ENCODE peak calls at places on chromosomes 13 and 19, in eight cellular contexts. C is stomach, J is left lung, I is neuronal stem cell, Q is left ventricle myocardium inferior, R is SJCRH30, P is Peyer's patch, X is ascending aorta. D is an unnamed sample.

GRCh38 chr13:92804346-92804745 is 422.3 kb upstream of the GPC6 start:
- DNase-seq in J (no peak), R (no peak), P (no peak), Q (no peak), X (no peak), I (no peak), C (no peak), D (no peak)

GRCh38 chr19:28012361-28012760 is 1200.6 kb downstream of the UQCRFS1 start:
- DNase-seq in X (no peak), Q (no peak), I (no peak), C (no peak), R (peak; percentile 28), P (no peak), J (no peak), D (no peak)

GRCh38 chr13:28052945-28053344 is 47.4 kb downstream of the FLT3 start:
- DNase-seq in I (no peak), R (no peak), J (no peak), X (no peak), C (no peak), P (no peak), Q (no peak), D (no peak)

GRCh38 chr13:58298556-58299135 is 667.1 kb downstream of the PCDH17 start:
- DNase-seq in P (no peak), I (no peak), C (no peak), X (no peak), J (no peak), R (no peak), Q (no peak), D (no peak)

GRCh38 chr19:46932346-46932745 is 71.5 kb downstream of the ARHGAP35 start:
- DNase-seq in J (no peak), C (no peak), R (no peak), Q (no peak), I (no peak), X (no peak), P (no peak), D (no peak)

GRCh38 chr19:31350693-31351211 is 1.5 kb upstream of the TSHZ3 start:
- DNase-seq in I (no peak), Q (peak; percentile 68), R (peak; percentile 70), J (peak; percentile 88), P (no peak), X (no peak), C (peak; percentile 43), D (peak; percentile 34)

GRCh38 chr19:6720369-6721112 is at the start of gene C3:
- DNase-seq in Q (peak; percentile 62), C (peak; percentile 32), X (no peak), P (no peak), J (peak; percentile 70), R (no peak), I (no peak), D (no peak)

GRCh38 chr13:35987572-35988513 is 143.3 kb downstream of the DCLK1 start:
- DNase-seq in X (no peak), Q (no peak), R (peak; percentile 62), I (no peak), P (no peak), C (no peak), J (peak; percentile 84), D (no peak)

GRCh38 chr13:50275392-50276063 is 260.3 kb downstream of the KCNRG start:
- DNase-seq in P (no peak), Q (no peak), C (no peak), R (no peak), X (no peak), I (no peak), J (no peak), D (no peak)

GRCh38 chr13:45950343-45950995 is 98.9 kb upstream of the SIAH3 start:
- DNase-seq in Q (no peak), C (no peak), X (no peak), J (no peak), R (no peak), I (no peak), P (no peak), D (no peak)

DNA sequence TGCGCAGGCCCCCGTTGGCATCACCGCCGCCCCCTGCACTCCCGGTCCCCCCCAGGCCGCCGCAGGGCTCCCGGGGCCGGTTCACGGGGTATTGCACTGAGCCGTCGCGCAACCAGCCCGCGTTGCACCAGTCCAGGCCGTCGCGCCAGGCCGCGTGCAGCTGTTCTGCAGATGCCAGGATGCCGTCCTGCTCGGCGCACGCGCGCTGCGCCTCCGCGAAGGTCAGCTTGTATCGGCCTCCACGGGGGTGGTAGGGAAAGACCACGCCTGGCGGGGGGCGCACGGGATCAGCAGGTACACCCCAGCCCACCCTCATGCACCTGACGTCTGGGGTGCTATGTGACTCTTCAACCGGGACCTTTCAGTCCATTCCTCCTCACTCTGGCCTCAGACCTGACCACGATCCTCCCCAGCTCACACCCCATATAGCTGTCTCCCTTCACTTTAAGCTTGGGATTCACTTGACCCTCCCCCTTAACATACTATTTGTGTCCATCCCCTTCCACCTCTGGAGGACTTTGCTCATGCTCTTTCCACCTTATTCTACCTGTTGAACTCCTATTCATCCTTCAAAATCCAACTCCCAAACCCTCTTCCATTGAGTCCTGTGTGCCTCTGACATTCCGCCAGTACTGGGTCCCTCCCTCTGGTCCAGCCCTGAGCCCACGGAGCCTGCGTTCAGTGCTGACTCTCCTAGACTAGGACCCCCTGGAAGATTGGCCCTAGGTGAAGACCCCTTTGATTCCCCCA is 14.3 kb downstream of the TM6SF2 start:
- DNase-seq in J (no peak), C (no peak), R (no peak), P (no peak), X (no peak), Q (no peak), I (no peak), D (no peak)
- H3K27ac ChIP-seq in J (no peak overlapping the region), C (no peak overlapping the region), R (no peak overlapping the region), P (no peak overlapping the region), X (no peak overlapping the region), Q (no peak overlapping the region), I (no peak overlapping the region), D (no peak overlapping the region)

GRCh38 chr13:41050041-41050440 is 11.3 kb upstream of the WBP4 start:
- DNase-seq in I (no peak), J (no peak), X (no peak), C (no peak), R (no peak), Q (no peak), P (no peak), D (no peak)
- H3K27me3 ChIP-seq in I (no peaks in the 10 kb centered on the region), J (no peaks in the 10 kb centered on the region), X (no peaks in the 10 kb centered on the region), C (no peaks in the 10 kb centered on the region), R (no peaks in the 10 kb centered on the region), Q (no peaks in the 10 kb centered on the region), P (no peaks in the 10 kb centered on the region), D (no peaks in the 10 kb centered on the region)

DNA sequence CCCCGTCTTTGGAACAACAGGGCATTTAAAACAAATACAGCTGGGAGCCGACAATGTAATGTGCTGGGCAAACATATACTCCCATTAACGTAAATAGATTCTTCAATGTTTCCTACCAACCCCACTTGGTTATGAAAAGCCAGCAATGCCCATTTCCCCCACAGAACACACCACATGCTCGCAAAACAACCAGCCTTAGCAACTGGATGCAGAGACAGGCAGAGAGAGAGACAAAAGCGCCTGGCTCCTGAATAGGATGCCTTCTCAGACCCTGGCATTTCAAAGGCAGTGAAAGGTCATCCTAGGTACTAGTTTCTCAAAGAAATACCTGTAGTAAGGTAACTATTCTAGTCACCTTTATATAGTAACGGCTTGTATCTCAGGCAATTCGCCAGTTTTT is 462.9 kb downstream of the ITGBL1 start:
- DNase-seq in I (no peak), J (no peak), C (no peak), X (no peak), R (no peak), Q (no peak), P (no peak), D (no peak)
- H3K4me3 ChIP-seq in I (no peak overlapping the region), J (no peak overlapping the region), C (no peak overlapping the region), X (no peak overlapping the region), R (no peak overlapping the region), Q (no peak overlapping the region), P (no peak overlapping the region), D (no peak overlapping the region)

DNA sequence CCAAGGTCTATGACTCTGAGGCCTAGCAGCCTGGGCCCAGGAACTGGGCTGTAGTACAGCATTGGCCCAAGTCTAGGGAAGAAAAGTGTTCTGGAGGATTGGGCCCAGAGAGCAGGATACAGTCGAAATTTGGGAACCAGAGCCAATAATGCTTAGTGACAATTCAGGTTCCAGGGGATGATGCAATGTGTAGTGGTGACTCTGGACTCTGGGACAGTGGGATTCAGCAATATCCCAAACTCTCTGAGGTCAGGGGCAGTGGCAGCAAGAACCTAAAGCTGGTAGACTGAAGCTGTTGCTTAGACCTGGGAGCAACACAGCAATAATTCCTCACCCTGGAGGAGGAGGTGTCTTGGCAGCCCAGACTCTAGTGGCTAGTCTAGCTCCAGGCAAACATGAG is 545.5 kb upstream of the ARGLU1 start:
- DNase-seq in P (no peak), X (no peak), J (no peak), C (no peak), I (no peak), Q (no peak), R (no peak), D (no peak)
- H3K27ac ChIP-seq in P (no peak overlapping the region), X (no peak overlapping the region), J (no peak overlapping the region), C (no peak overlapping the region), I (no peak overlapping the region), Q (no peak overlapping the region), R (no peak overlapping the region), D (no peak overlapping the region)

GRCh38 chr13:23570099-23570926 is at the start of gene TNFRSF19:
- DNase-seq in C (no peak), Q (peak; percentile 45), J (no peak), P (no peak), R (peak; percentile 84), I (no peak), X (no peak), D (no peak)
- H3K27me3 ChIP-seq in C (no peaks in the 10 kb centered on the region), Q (no peaks in the 10 kb centered on the region), J (no peaks in the 10 kb centered on the region), P (no peaks in the 10 kb centered on the region), R (no peaks in the 10 kb centered on the region), I (no peaks in the 10 kb centered on the region), X (no peaks in the 10 kb centered on the region), D (peaks cover 14% of the 10 kb centered on the region)